ENCODE peak calls at places on chromosomes 1 and 21, in six cellular contexts. One of them, this sample, is unnamed. For H3K27me3, the result is how much of the 10 kb centered on the place peaks cover.

GRCh38 chr1:227306689-227307088 is 11.6 kb downstream of the CDC42BPA start:
- DNase-seq in SK-N-SH: no peak
- DNase-seq in HepG2: no peak
- DNase-seq in H1: no peak
- DNase-seq in GM12878: no peak
- DNase-seq in K562: no peak
- DNase-seq in this sample: no peak

GRCh38 chr1:155801149-155801548 is 55.9 kb downstream of the GON4L start:
- DNase-seq in H1: no peak
- DNase-seq in K562: no peak
- DNase-seq in HepG2: no peak
- DNase-seq in SK-N-SH: no peak
- DNase-seq in GM12878: no peak
- DNase-seq in this sample: no peak

GRCh38 chr1:223887724-223888428 is 42.1 kb upstream of the TP53BP2 start:
- DNase-seq in K562: no peak
- DNase-seq in H1: no peak
- DNase-seq in HepG2: no peak
- DNase-seq in SK-N-SH: no peak
- DNase-seq in GM12878: no peak
- DNase-seq in this sample: no peak

GRCh38 chr1:160810486-160810885 is 14.5 kb downstream of the LY9 start:
- DNase-seq in HepG2: no peak
- DNase-seq in H1: no peak
- DNase-seq in SK-N-SH: no peak
- DNase-seq in GM12878: no peak
- DNase-seq in K562: no peak
- DNase-seq in this sample: no peak

GRCh38 chr1:167229719-167230385 is 9.2 kb downstream of the POU2F1 start:
- DNase-seq in H1: no peak
- DNase-seq in GM12878: no peak
- DNase-seq in SK-N-SH: no peak
- DNase-seq in HepG2: no peak
- DNase-seq in K562: no peak
- DNase-seq in this sample: peak

GRCh38 chr1:234361102-234361603 is 12.1 kb upstream of the COA6 start:
- DNase-seq in GM12878: no peak
- DNase-seq in H1: no peak
- DNase-seq in SK-N-SH: no peak
- DNase-seq in K562: peak
- DNase-seq in HepG2: no peak
- DNase-seq in this sample: no peak

GRCh38 chr21:42021751-42022430 is 11.7 kb upstream of the ZBTB21 start:
- DNase-seq in GM12878: no peak
- DNase-seq in K562: no peak
- DNase-seq in SK-N-SH: no peak
- DNase-seq in HepG2: no peak
- DNase-seq in H1: peak
- DNase-seq in this sample: no peak

GRCh38 chr1:15584489-15585363 is at the start of gene AGMAT:
- DNase-seq in K562: no peak
- DNase-seq in HepG2: peak
- DNase-seq in SK-N-SH: peak
- DNase-seq in H1: peak
- DNase-seq in GM12878: no peak
- DNase-seq in this sample: no peak

GRCh38 chr21:39073717-39074116 is 109.5 kb downstream of the PSMG1 start:
- DNase-seq in K562: no peak
- DNase-seq in H1: no peak
- DNase-seq in SK-N-SH: no peak
- DNase-seq in GM12878: no peak
- DNase-seq in HepG2: no peak
- DNase-seq in this sample: no peak

GRCh38 chr1:186738896-186739295 is 58.7 kb upstream of the PTGS2 start:
- DNase-seq in H1: no peak
- DNase-seq in K562: no peak
- DNase-seq in GM12878: no peak
- DNase-seq in HepG2: no peak
- DNase-seq in SK-N-SH: no peak
- DNase-seq in this sample: no peak

GRCh38 chr1:93695411-93696005 is 13.9 kb upstream of the BCAR3 start:
- DNase-seq in SK-N-SH: no peak
- DNase-seq in GM12878: no peak
- DNase-seq in HepG2: no peak
- DNase-seq in K562: no peak
- DNase-seq in H1: no peak
- DNase-seq in this sample: no peak

GRCh38 chr1:24111264-24111997 is 504 bp downstream of the MYOM3 start:
- DNase-seq in K562: no peak
- DNase-seq in H1: no peak
- DNase-seq in SK-N-SH: peak
- DNase-seq in GM12878: no peak
- DNase-seq in HepG2: no peak
- DNase-seq in this sample: no peak

GRCh38 chr1:203151362-203152157 is 24.0 kb downstream of the ADORA1 start:
- DNase-seq in HepG2: no peak
- DNase-seq in K562: no peak
- DNase-seq in GM12878: no peak
- DNase-seq in H1: no peak
- DNase-seq in SK-N-SH: no peak
- DNase-seq in this sample: no peak

GRCh38 chr1:212507361-212507760 is 74.6 kb downstream of the NENF start:
- DNase-seq in H1: no peak
- DNase-seq in K562: no peak
- DNase-seq in GM12878: no peak
- DNase-seq in SK-N-SH: no peak
- DNase-seq in HepG2: no peak
- DNase-seq in this sample: no peak

GRCh38 chr1:89804646-89805237 is 16.1 kb upstream of the LRRC8D start:
- DNase-seq in H1: peak
- DNase-seq in HepG2: peak
- DNase-seq in K562: peak
- DNase-seq in SK-N-SH: peak
- DNase-seq in GM12878: peak
- DNase-seq in this sample: peak

GRCh38 chr21:33855190-33855589 is 60.4 kb downstream of the ATP5PO start:
- DNase-seq in HepG2: peak
- DNase-seq in K562: peak
- DNase-seq in H1: peak
- DNase-seq in SK-N-SH: no peak
- DNase-seq in GM12878: no peak
- DNase-seq in this sample: no peak

GRCh38 chr1:205258313-205259176 is 30.8 kb downstream of the TMCC2 start:
- DNase-seq in HepG2: no peak
- DNase-seq in H1: no peak
- DNase-seq in SK-N-SH: no peak
- DNase-seq in K562: peak
- DNase-seq in GM12878: no peak
- DNase-seq in this sample: no peak

GRCh38 chr1:205918955-205919746 is 24.1 kb downstream of the SLC26A9 start:
- DNase-seq in K562: peak
- DNase-seq in HepG2: peak
- DNase-seq in SK-N-SH: peak
- DNase-seq in GM12878: peak
- DNase-seq in H1: peak
- DNase-seq in this sample: peak

GRCh38 chr1:920008-920407 is 3.7 kb upstream of the SAMD11 start:
- DNase-seq in SK-N-SH: no peak
- DNase-seq in H1: no peak
- DNase-seq in HepG2: no peak
- DNase-seq in K562: no peak
- DNase-seq in GM12878: no peak
- DNase-seq in this sample: no peak

GRCh38 chr1:153827168-153827964 is 52.2 kb downstream of the SLC27A3 start:
- DNase-seq in SK-N-SH: no peak
- DNase-seq in H1: no peak
- DNase-seq in HepG2: no peak
- DNase-seq in GM12878: no peak
- DNase-seq in K562: no peak
- DNase-seq in this sample: no peak

GRCh38 chr21:35423694-35424093 is 374.6 kb upstream of the RUNX1 start:
- DNase-seq in SK-N-SH: no peak
- DNase-seq in HepG2: no peak
- DNase-seq in K562: no peak
- DNase-seq in H1: no peak
- DNase-seq in GM12878: no peak
- DNase-seq in this sample: no peak

GRCh38 chr1:18868801-18869424 is 9.5 kb upstream of the TAS1R2 start:
- DNase-seq in HepG2: no peak
- DNase-seq in SK-N-SH: no peak
- DNase-seq in K562: no peak
- DNase-seq in GM12878: no peak
- DNase-seq in H1: no peak
- DNase-seq in this sample: no peak

GRCh38 chr1:118995312-118996016 is 7.3 kb upstream of the TBX15 start:
- DNase-seq in K562: no peak
- DNase-seq in HepG2: no peak
- DNase-seq in GM12878: no peak
- DNase-seq in H1: no peak
- DNase-seq in SK-N-SH: no peak
- DNase-seq in this sample: no peak

GRCh38 chr1:149940427-149940826 is 3.7 kb upstream of the MTMR11 start:
- DNase-seq in HepG2: no peak
- DNase-seq in SK-N-SH: no peak
- DNase-seq in K562: no peak
- DNase-seq in H1: no peak
- DNase-seq in GM12878: no peak
- DNase-seq in this sample: no peak

GRCh38 chr1:149945206-149945605 is 8.5 kb upstream of the MTMR11 start:
- DNase-seq in SK-N-SH: no peak
- DNase-seq in H1: no peak
- DNase-seq in GM12878: no peak
- DNase-seq in K562: no peak
- DNase-seq in HepG2: no peak
- DNase-seq in this sample: no peak

GRCh38 chr1:149937779-149938178 is 1.1 kb upstream of the MTMR11 start:
- DNase-seq in H1: no peak
- DNase-seq in SK-N-SH: no peak
- DNase-seq in HepG2: no peak
- DNase-seq in GM12878: no peak
- DNase-seq in K562: no peak
- DNase-seq in this sample: peak

GRCh38 chr1:149942885-149943284 is 6.2 kb upstream of the MTMR11 start:
- DNase-seq in H1: no peak
- DNase-seq in SK-N-SH: no peak
- DNase-seq in K562: no peak
- DNase-seq in HepG2: no peak
- DNase-seq in GM12878: no peak
- DNase-seq in this sample: no peak

GRCh38 chr1:149942207-149942606 is 5.5 kb upstream of the MTMR11 start:
- DNase-seq in H1: no peak
- DNase-seq in SK-N-SH: peak
- DNase-seq in HepG2: peak
- DNase-seq in GM12878: no peak
- DNase-seq in K562: peak
- DNase-seq in this sample: no peak
- TF ChIP-seq POLR2AphosphoS5 in H1: no peak
- TF ChIP-seq POLR2AphosphoS5 in SK-N-SH: no peak
- TF ChIP-seq POLR2AphosphoS5 in HepG2: no peak
- TF ChIP-seq POLR2AphosphoS5 in GM12878: no peak
- TF ChIP-seq POLR2AphosphoS5 in K562: no peak
- TF ChIP-seq POLR2AphosphoS5 in this sample: no peak

GRCh38 chr1:192601145-192602048 is 25.8 kb downstream of the RGS1 start:
- DNase-seq in SK-N-SH: no peak
- DNase-seq in K562: no peak
- DNase-seq in H1: no peak
- DNase-seq in HepG2: no peak
- DNase-seq in GM12878: no peak
- DNase-seq in this sample: no peak
- TF ChIP-seq GABPA in SK-N-SH: no peak
- TF ChIP-seq GABPA in K562: no peak
- TF ChIP-seq GABPA in H1: no peak
- TF ChIP-seq GABPA in HepG2: no peak
- TF ChIP-seq GABPA in GM12878: no peak
- TF ChIP-seq GABPA in this sample: no peak

GRCh38 chr1:3468236-3469103 is 14.0 kb downstream of the ARHGEF16 start:
- DNase-seq in GM12878: no peak
- DNase-seq in H1: no peak
- DNase-seq in HepG2: no peak
- DNase-seq in K562: no peak
- DNase-seq in SK-N-SH: no peak
- DNase-seq in this sample: no peak

GRCh38 chr1:3467096-3468036 is 12.9 kb downstream of the ARHGEF16 start:
- DNase-seq in GM12878: no peak
- DNase-seq in K562: no peak
- DNase-seq in H1: no peak
- DNase-seq in HepG2: no peak
- DNase-seq in SK-N-SH: no peak
- DNase-seq in this sample: no peak

GRCh38 chr1:3470650-3471355 is 16.3 kb downstream of the ARHGEF16 start:
- DNase-seq in SK-N-SH: no peak
- DNase-seq in GM12878: no peak
- DNase-seq in H1: no peak
- DNase-seq in HepG2: no peak
- DNase-seq in K562: no peak
- DNase-seq in this sample: no peak

GRCh38 chr1:3469849-3470649 is 15.6 kb downstream of the ARHGEF16 start:
- DNase-seq in H1: no peak
- DNase-seq in GM12878: no peak
- DNase-seq in HepG2: no peak
- DNase-seq in K562: no peak
- DNase-seq in SK-N-SH: no peak
- DNase-seq in this sample: no peak

GRCh38 chr1:3469104-3469848 is 14.8 kb downstream of the ARHGEF16 start:
- DNase-seq in GM12878: no peak
- DNase-seq in H1: no peak
- DNase-seq in SK-N-SH: no peak
- DNase-seq in K562: no peak
- DNase-seq in HepG2: no peak
- DNase-seq in this sample: no peak
- H3K27me3 ChIP-seq in GM12878: under half
- H3K27me3 ChIP-seq in H1: under half
- H3K27me3 ChIP-seq in SK-N-SH: under half
- H3K27me3 ChIP-seq in K562: under half
- H3K27me3 ChIP-seq in HepG2: under half
- H3K27me3 ChIP-seq in this sample: under half

DNA sequence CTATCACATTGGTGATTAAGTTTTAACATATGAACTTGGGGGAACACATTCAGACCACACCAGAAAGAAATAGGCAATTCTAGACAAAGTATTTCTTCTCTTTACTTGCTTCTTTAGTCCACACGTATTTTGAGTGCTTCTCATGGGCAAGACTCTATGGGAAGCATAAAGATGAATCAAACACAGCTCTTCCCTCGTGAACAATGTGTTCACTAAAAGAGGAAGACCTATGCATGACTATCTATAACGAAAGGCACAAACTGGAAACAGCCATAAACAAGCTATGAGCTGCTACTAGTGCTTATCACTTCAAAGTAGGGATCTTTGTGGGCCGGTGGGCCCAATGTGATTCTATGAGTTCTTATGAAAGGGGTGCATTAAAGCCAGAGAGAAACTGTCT is 53.0 kb upstream of the PRDX6 start:
- DNase-seq in GM12878: no peak
- DNase-seq in SK-N-SH: no peak
- DNase-seq in H1: no peak
- DNase-seq in K562: no peak
- DNase-seq in HepG2: no peak
- DNase-seq in this sample: no peak
- TF ChIP-seq POLR2AphosphoS5 in GM12878: no peak
- TF ChIP-seq POLR2AphosphoS5 in SK-N-SH: no peak
- TF ChIP-seq POLR2AphosphoS5 in H1: no peak
- TF ChIP-seq POLR2AphosphoS5 in K562: no peak
- TF ChIP-seq POLR2AphosphoS5 in HepG2: no peak
- TF ChIP-seq POLR2AphosphoS5 in this sample: no peak

GRCh38 chr1:230087034-230087721 is 20.1 kb downstream of the GALNT2 start:
- DNase-seq in GM12878: no peak
- DNase-seq in H1: no peak
- DNase-seq in HepG2: no peak
- DNase-seq in K562: peak
- DNase-seq in SK-N-SH: no peak
- DNase-seq in this sample: no peak
- TF ChIP-seq GABPA in GM12878: no peak
- TF ChIP-seq GABPA in H1: no peak
- TF ChIP-seq GABPA in HepG2: no peak
- TF ChIP-seq GABPA in K562: no peak
- TF ChIP-seq GABPA in SK-N-SH: no peak
- TF ChIP-seq GABPA in this sample: no peak